ENCODE peak calls at places on chromosomes 11 and 22, in ten cellular contexts. M is AG09309, X is cardiac fibroblast, C is GM23338, F is AG04450, R is body of pancreas, T is natural killer cell, Y is endothelial cell, B is GM13976, K is heart left ventricle. E is an unnamed sample.

GRCh38 chr22:22463855-22464540 is 44.5 kb downstream of the ZNF280B start:
- DNase-seq in M (peak), X (peak), C (peak), F (peak), R (peak), T (no peak), Y (peak), B (peak), K (no peak), E (peak)

GRCh38 chr22:47095395-47096122 is 333.1 kb downstream of the TBC1D22A start:
- DNase-seq in M (no peak), X (no peak), C (no peak), F (no peak), R (no peak), T (no peak), Y (no peak), B (no peak), K (no peak), E (no peak)

GRCh38 chr11:2264366-2265011 is 5.9 kb downstream of the ASCL2 start:
- DNase-seq in M (no peak), X (no peak), C (no peak), F (no peak), R (no peak), T (peak), Y (no peak), B (no peak), K (no peak), E (no peak)

GRCh38 chr11:131713529-131714134 is 343.2 kb downstream of the NTM start:
- DNase-seq in M (no peak), X (no peak), C (no peak), F (no peak), R (no peak), T (no peak), Y (no peak), B (no peak), K (no peak), E (no peak)

GRCh38 chr11:58628446-58628845 is 6.0 kb downstream of the CNTF start:
- DNase-seq in M (no peak), X (peak), C (no peak), F (no peak), R (peak), T (no peak), Y (no peak), B (no peak), K (peak), E (no peak)

GRCh38 chr11:119663279-119663678 is 65.7 kb downstream of the NECTIN1 start:
- DNase-seq in M (no peak), X (no peak), C (no peak), F (no peak), R (no peak), T (no peak), Y (no peak), B (no peak), K (no peak), E (no peak)

GRCh38 chr11:85643255-85643654 is 4.5 kb upstream of the TMEM126A start:
- DNase-seq in M (peak), X (no peak), C (peak), F (no peak), R (peak), T (no peak), Y (no peak), B (no peak), K (no peak), E (no peak)

GRCh38 chr11:17750013-17750816 is 15.6 kb downstream of the KCNC1 start:
- DNase-seq in M (no peak), X (no peak), C (no peak), F (no peak), R (no peak), T (no peak), Y (no peak), B (no peak), K (peak), E (no peak)

GRCh38 chr11:26331911-26332571 is at the start of gene ANO3:
- DNase-seq in M (peak), X (peak), C (peak), F (peak), R (peak), T (no peak), Y (peak), B (peak), K (peak), E (no peak)
- TF ChIP-seq CTCF in M (peak), X (peak), C (peak), F (peak), R (peak), T (no peak), Y (peak), B (peak), K (peak), E (peak)

GRCh38 chr11:100328626-100329340 is 358.3 kb upstream of the ARHGAP42 start:
- DNase-seq in M (no peak), X (no peak), C (peak), F (no peak), R (no peak), T (no peak), Y (no peak), B (no peak), K (no peak), E (no peak)
- TF ChIP-seq CTCF in M (no peak), X (no peak), C (peak), F (no peak), R (no peak), T (no peak), Y (no peak), B (no peak), K (no peak), E (no peak)

DNA sequence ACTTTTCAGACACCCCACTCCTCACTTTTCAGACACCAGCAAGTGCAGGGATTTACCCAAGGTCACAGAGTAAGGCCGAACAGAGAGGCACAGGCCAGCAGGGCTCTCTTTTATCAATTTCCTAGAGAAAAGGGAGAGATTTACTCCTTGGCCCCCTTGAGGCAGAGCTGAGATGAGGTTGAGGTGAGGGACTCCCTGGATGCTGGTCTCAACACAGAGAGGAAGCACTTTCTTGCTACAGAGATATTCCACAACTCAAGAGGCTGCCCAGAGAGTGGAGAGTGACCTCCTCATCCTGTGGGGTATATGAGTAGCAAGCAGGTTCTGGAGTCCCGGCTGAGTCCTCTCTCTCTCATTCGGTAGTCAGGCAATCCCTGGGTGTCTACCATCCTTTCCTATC is 2.0 kb upstream of the ARHGEF17 start:
- DNase-seq in M (no peak), X (no peak), C (peak), F (no peak), R (no peak), T (no peak), Y (no peak), B (no peak), K (no peak), E (no peak)
- TF ChIP-seq CTCF in M (no peak), X (no peak), C (peak), F (peak), R (no peak), T (no peak), Y (no peak), B (no peak), K (no peak), E (no peak)

GRCh38 chr11:103877221-103877620 is 159.2 kb upstream of the DDI1 start:
- DNase-seq in M (no peak), X (peak), C (no peak), F (no peak), R (no peak), T (no peak), Y (no peak), B (no peak), K (no peak), E (no peak)
- TF ChIP-seq CTCF in M (peak), X (no peak), C (no peak), F (no peak), R (no peak), T (no peak), Y (no peak), B (peak), K (no peak), E (no peak)

DNA sequence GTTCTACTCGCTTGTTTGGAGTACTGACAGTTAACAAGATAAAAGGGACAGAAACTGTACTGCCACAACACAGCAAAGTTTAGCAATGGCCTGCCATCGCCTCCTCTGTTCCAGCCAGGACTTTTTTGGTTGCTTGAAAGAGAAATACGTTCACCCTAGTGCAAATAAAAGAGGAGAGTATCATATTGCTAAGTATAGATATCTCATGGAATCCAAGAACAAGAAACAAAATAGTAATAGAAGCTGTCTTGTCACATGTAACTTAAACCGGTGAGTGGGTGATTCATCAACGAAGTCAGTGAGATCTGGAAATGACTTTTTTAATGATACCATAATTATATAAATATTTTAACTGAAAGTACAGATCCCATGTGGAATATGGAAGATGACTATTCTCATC is 35.4 kb downstream of the SLC1A2 start:
- DNase-seq in M (no peak), X (no peak), C (no peak), F (no peak), R (no peak), T (no peak), Y (no peak), B (no peak), K (no peak), E (no peak)
- TF ChIP-seq CTCF in M (no peak), X (no peak), C (no peak), F (no peak), R (no peak), T (no peak), Y (no peak), B (no peak), K (no peak), E (no peak)

DNA sequence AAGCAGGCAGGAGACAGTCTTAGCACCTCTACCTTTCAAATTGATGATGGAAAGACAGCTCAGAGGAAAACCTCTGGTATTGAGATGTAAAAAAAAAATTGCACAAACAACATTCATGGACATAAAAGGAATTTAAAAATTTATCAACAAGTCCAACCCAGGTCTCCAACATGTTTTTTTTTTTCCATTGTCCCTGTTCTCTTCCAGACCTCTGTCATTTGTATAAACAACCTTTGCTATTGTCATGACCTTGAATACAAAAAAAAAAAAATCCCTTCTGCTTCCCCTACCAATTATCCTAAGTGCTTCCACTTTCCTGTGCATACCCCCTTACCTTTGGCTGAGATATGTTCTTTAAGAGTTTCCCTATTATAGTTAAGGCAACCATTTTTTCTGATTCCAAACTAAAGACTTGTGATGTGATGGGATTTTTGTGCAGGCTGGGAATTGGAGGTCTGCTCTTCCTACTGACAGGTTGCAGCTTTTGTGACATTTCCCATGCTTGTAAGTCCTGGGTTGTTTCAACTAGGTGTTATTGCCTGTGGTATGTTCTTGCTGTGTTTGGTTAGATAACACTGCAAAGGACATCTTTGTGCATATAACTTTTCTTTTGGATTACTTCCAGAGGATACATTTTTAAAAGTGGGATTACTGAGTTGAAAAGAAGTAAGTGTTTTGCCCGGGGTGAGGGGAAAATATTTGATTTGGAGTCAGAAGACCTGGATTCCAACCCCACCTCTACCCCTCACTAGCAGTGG is 67.1 kb downstream of the KIAA1671 start:
- DNase-seq in M (no peak), X (no peak), C (no peak), F (no peak), R (no peak), T (no peak), Y (no peak), B (no peak), K (no peak), E (no peak)
- TF ChIP-seq CTCF in M (no peak), X (no peak), C (no peak), F (no peak), R (no peak), T (no peak), Y (no peak), B (no peak), K (no peak), E (no peak)

GRCh38 chr11:64343740-64344133 is 3.7 kb downstream of the CCDC88B start:
- DNase-seq in M (no peak), X (peak), C (no peak), F (no peak), R (peak), T (no peak), Y (no peak), B (no peak), K (no peak), E (peak)
- TF ChIP-seq CTCF in M (no peak), X (peak), C (peak), F (peak), R (no peak), T (no peak), Y (no peak), B (peak), K (peak), E (peak)

E was measured in D721Med.